ENCODE peak calls at places on chromosomes 7 and 10, in ten cellular contexts. K is K562, I is epithelial cell of esophagus, U is brain microvascular endothelial cell, A is PC-3, B is foreskin fibroblast, Y is transverse colon, E is GM10248, F is heart left ventricle, C is spleen. Q is an unnamed sample.
A peak's percentile ranks its signal among the peaks of the same experiment; 100 is the strongest.

GRCh38 chr7:129906700-129907099 is 46.1 kb downstream of the UBE2H start:
- DNase-seq in K (no peak), I (no peak), U (no peak), A (peak; percentile 87), B (no peak), Y (no peak), E (no peak), F (no peak), C (no peak), Q (no peak)

GRCh38 chr10:27223964-27224363 is 16.6 kb downstream of the ACBD5 start:
- DNase-seq in K (peak; percentile 12), I (peak; percentile 61), U (peak; percentile 18), A (peak; percentile 51), B (peak; percentile 8), Y (peak; percentile 36), E (no peak), F (no peak), C (peak; percentile 79), Q (no peak)

GRCh38 chr7:140686921-140687320 is 9.6 kb upstream of the NDUFB2 start:
- DNase-seq in K (no peak), I (no peak), U (no peak), A (no peak), B (no peak), Y (no peak), E (no peak), F (no peak), C (peak; percentile 62), Q (no peak)

GRCh38 chr7:99618726-99619125 is 2.0 kb downstream of the ZSCAN25 start:
- DNase-seq in K (no peak), I (peak; percentile 96), U (peak; percentile 6), A (peak; percentile 94), B (peak; percentile 77), Y (no peak), E (no peak), F (no peak), C (no peak), Q (no peak)

GRCh38 chr10:4708123-4708759 is 117.8 kb upstream of the AKR1E2 start:
- DNase-seq in K (peak; percentile 38), I (no peak), U (no peak), A (no peak), B (no peak), Y (no peak), E (no peak), F (no peak), C (no peak), Q (no peak)

GRCh38 chr7:5695709-5696345 is 85.6 kb downstream of the RNF216 start:
- DNase-seq in K (no peak), I (no peak), U (peak; percentile 59), A (no peak), B (peak; percentile 73), Y (peak; percentile 28), E (no peak), F (peak; percentile 69), C (no peak), Q (no peak)

GRCh38 chr7:79290841-79291497 is 162.5 kb downstream of the MAGI2 start:
- DNase-seq in K (no peak), I (peak; percentile 83), U (no peak), A (peak; percentile 93), B (no peak), Y (no peak), E (no peak), F (no peak), C (no peak), Q (no peak)

GRCh38 chr10:125094826-125095225 is 65.5 kb downstream of the CTBP2 start:
- DNase-seq in K (no peak), I (no peak), U (no peak), A (no peak), B (peak; percentile 40), Y (no peak), E (no peak), F (no peak), C (peak; percentile 64), Q (no peak)

GRCh38 chr10:102230264-102230860 is 4.3 kb downstream of the ELOVL3 start:
- DNase-seq in K (peak; percentile 54), I (peak; percentile 58), U (peak; percentile 55), A (peak; percentile 55), B (peak; percentile 65), Y (peak; percentile 35), E (peak; percentile 42), F (peak; percentile 61), C (peak; percentile 82), Q (peak; percentile 29)

GRCh38 chr7:21642422-21642821 is 99.6 kb downstream of the DNAH11 start:
- DNase-seq in K (no peak), I (no peak), U (no peak), A (no peak), B (no peak), Y (no peak), E (no peak), F (no peak), C (no peak), Q (no peak)

GRCh38 chr7:131557521-131558385 is 1.3 kb upstream of the PODXL start:
- DNase-seq in K (no peak), I (no peak), U (no peak), A (peak; percentile 24), B (no peak), Y (peak; percentile 18), E (no peak), F (peak; percentile 55), C (no peak), Q (peak; percentile 54)

GRCh38 chr7:103106336-103107070 is 31.6 kb downstream of the ARMC10 start:
- DNase-seq in K (no peak), I (no peak), U (no peak), A (no peak), B (no peak), Y (no peak), E (no peak), F (no peak), C (no peak), Q (no peak)

GRCh38 chr10:30231071-30231652 is 117.9 kb downstream of the MTPAP start:
- DNase-seq in K (no peak), I (peak; percentile 37), U (no peak), A (no peak), B (no peak), Y (no peak), E (no peak), F (no peak), C (no peak), Q (no peak)

GRCh38 chr10:34786464-34786863 is 28.6 kb downstream of the PARD3 start:
- DNase-seq in K (no peak), I (no peak), U (no peak), A (peak; percentile 59), B (peak; percentile 56), Y (no peak), E (no peak), F (no peak), C (no peak), Q (no peak)

DNA sequence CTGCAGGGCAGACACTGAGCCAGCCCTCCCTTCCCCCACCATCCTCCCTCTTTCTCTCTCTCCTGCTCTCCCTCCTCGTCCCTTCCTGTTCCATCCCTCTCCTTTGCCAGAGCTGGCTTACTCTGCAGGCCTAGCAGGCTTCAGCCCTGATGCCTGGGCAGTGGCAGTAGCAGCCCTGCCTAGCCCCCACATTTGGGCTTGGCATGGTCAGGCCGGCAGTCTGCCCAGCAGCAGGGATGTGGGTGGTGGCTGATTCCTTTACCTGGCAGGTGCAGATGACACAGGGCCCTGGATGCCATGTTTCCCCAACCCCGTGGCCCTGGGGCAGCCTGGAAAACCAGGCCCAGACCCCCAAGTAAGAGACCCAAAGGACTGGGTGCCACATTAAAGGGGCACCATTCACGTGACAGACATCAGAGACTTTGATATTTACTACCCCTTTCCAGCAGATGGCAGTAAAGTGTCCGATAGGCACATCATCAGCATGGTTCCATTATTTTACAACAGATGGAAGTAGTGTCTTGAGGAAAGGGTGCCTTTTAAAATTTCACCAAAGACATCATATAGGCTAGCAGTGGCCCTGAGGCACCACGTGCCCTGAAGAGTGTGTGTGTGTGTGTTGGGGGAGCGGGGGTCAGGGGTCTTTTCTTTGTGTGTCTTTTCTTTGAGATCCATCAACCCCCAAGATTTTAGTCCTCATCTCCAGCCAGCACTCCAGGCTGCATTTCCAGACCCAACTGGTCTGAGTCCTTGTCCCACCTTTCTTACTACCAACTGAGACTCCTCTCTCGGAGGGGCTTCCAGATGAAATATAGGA is 5.9 kb downstream of the KCP start:
- DNase-seq in K (peak; percentile 78), I (peak; percentile 69), U (peak; percentile 40), A (peak; percentile 68), B (peak; percentile 33), Y (peak; percentile 9), E (peak; percentile 86), F (no peak), C (peak; percentile 69), Q (peak; percentile 53)
- TF ChIP-seq CTCF in K (peak; percentile 92), I (peak; percentile 65), U (peak; percentile 67), A (peak; percentile 81), B (peak; percentile 55), Y (peak; percentile 62), E (peak; percentile 62), F (peak; percentile 65), C (peak; percentile 75), Q (peak; percentile 48)

GRCh38 chr10:48343106-48343505 is 36.6 kb downstream of the MAPK8 start:
- DNase-seq in K (no peak), I (no peak), U (no peak), A (no peak), B (no peak), Y (no peak), E (no peak), F (no peak), C (no peak), Q (no peak)

GRCh38 chr10:48340734-48341133 is 34.3 kb downstream of the MAPK8 start:
- DNase-seq in K (no peak), I (no peak), U (no peak), A (no peak), B (no peak), Y (no peak), E (no peak), F (no peak), C (no peak), Q (no peak)

GRCh38 chr10:48343871-48344598 is 37.6 kb downstream of the MAPK8 start:
- DNase-seq in K (no peak), I (no peak), U (no peak), A (no peak), B (no peak), Y (no peak), E (no peak), F (no peak), C (no peak), Q (no peak)
- TF ChIP-seq CTCF in K (no peak), I (no peak), U (no peak), A (no peak), B (no peak), Y (no peak), E (no peak), F (no peak), C (no peak), Q (no peak)

DNA sequence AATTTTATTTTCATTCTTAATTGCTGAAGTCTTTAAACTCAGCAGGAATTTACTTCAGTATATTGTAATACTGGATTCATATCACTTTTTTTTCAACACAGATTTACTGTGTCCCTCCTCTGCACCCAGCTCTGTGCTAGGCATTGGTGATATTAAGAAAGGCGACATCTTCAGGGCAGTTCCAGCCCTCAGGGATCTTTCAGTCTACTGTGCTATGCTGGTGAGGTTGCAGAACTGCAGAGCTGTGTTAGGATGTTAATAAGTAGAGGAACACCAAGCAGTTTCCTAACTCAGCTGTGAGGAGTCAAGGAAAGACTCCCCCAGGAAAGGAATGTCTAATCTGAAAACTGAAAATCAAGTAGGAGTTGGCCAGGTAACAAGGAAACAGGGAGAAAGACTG is 158.2 kb upstream of the NPY start:
- DNase-seq in K (no peak), I (no peak), U (no peak), A (no peak), B (no peak), Y (no peak), E (no peak), F (no peak), C (no peak), Q (no peak)
- TF ChIP-seq CTCF in K (no peak), I (no peak), U (no peak), A (no peak), B (no peak), Y (no peak), E (no peak), F (no peak), C (no peak), Q (no peak)

GRCh38 chr7:51141451-51141971 is 175.1 kb downstream of the COBL start:
- DNase-seq in K (peak; percentile 12), I (peak; percentile 54), U (peak; percentile 43), A (peak; percentile 60), B (peak; percentile 21), Y (no peak), E (no peak), F (no peak), C (no peak), Q (no peak)
- TF ChIP-seq CTCF in K (peak; percentile 64), I (peak; percentile 58), U (peak; percentile 79), A (peak; percentile 84), B (peak; percentile 66), Y (no peak), E (no peak), F (peak; percentile 58), C (no peak), Q (no peak)